ENCODE peak calls at places on chromosomes 1 and 21, in ten cellular contexts. V, W, C, F, I, R, D, Y, Q and P are unnamed samples.

GRCh38 chr1:199102239-199102638 is 463.4 kb downstream of the PTPRC start:
- DNase-seq in R (no peak), F (no peak), V (no peak), C (no peak), Y (no peak), W (no peak), I (no peak), D (no peak), Q (no peak), P (no peak)

GRCh38 chr21:25750085-25750484 is 15.3 kb downstream of the GABPA start:
- DNase-seq in Y (no peak), F (no peak), W (no peak), V (no peak), I (no peak), C (no peak), Q (no peak), D (no peak), R (no peak), P (no peak)

GRCh38 chr1:119544165-119544762 is 37.3 kb downstream of the HSD3B1 start:
- DNase-seq in D (peak; percentile 13), I (peak; percentile 16), F (no peak), Y (peak; percentile 28), W (peak; percentile 11), V (no peak), R (no peak), C (no peak), Q (no peak), P (no peak)

GRCh38 chr1:36924282-36924791 is 110.0 kb downstream of the GRIK3 start:
- DNase-seq in D (peak; percentile 6), V (no peak), C (peak; percentile 3), F (no peak), Q (no peak), R (no peak), Y (peak; percentile 96), I (peak; percentile 46), W (peak; percentile 5), P (peak; percentile 3)

GRCh38 chr1:38608202-38608864 is 251.2 kb downstream of the RRAGC start:
- DNase-seq in D (no peak), I (peak; percentile 47), C (no peak), W (no peak), F (no peak), Y (peak; percentile 93), V (no peak), Q (no peak), R (no peak), P (no peak)

GRCh38 chr1:39293375-39294070 is 89.0 kb downstream of the MACF1 start:
- DNase-seq in D (no peak), C (no peak), R (no peak), I (peak; percentile 6), Y (peak; percentile 67), Q (no peak), W (no peak), V (no peak), F (no peak), P (no peak)

GRCh38 chr21:45869121-45870007 is 112.2 kb upstream of the COL6A1 start:
- DNase-seq in D (no peak), I (peak; percentile 55), R (peak; percentile 46), F (no peak), Q (no peak), C (peak; percentile 25), V (no peak), W (no peak), Y (no peak), P (no peak)

GRCh38 chr1:116895073-116895472 is 14.6 kb upstream of the PTGFRN start:
- DNase-seq in I (no peak), F (no peak), R (no peak), Q (no peak), W (no peak), D (no peak), C (no peak), Y (no peak), V (no peak), P (no peak)

GRCh38 chr1:8047686-8048522 is 21.8 kb upstream of the ERRFI1 start:
- DNase-seq in C (peak; percentile 54), W (peak; percentile 96), R (peak; percentile 90), F (peak; percentile 71), Q (no peak), Y (no peak), I (peak; percentile 92), D (no peak), V (no peak), P (peak; percentile 93)

DNA sequence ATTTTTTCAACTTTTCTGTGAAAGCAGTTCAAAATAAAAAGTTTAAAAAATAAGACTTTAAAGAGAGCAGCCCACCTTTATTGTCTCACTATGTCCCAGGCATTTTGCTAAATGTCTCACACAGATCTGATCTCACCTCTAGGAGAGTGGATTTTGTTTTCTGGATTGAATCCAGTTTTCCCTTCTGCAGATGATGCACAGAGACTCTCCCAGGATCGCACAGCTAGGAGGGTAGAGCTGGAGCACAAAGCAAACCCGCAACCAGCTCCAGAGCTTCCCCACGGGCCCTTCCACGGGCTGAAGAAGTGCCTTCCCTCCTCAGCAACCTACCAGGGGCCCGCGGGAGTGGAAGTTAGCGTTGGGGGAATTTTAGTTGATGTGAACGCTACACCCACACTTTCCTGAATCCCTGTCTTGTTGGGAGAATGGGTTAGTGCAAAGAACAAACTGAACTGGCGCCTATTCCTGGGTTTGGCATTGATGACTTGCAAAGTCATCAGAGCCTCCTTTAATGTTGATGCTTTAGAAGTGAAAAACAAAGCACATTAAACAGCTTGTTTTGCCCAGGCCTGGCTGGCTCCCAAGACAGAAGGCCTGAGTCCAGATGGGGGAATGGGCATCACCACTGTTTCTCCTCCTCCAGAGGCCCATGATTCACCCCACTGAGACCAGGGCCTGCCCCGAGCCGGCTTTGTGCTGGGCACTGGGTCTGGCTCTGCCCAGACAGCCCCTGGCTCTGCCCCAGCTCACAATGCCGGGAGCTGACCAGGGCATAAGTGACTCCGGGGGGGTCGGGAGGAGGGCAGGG is 6.0 kb downstream of the C2CD2 start:
- DNase-seq in Y (no peak), V (no peak), Q (peak; percentile 91), W (no peak), I (peak; percentile 59), D (no peak), C (no peak), R (no peak), F (no peak), P (peak; percentile 22)
- H3K4me3 ChIP-seq in Y (no peak overlapping the region), V (no peak overlapping the region), Q (peak overlapping the region; percentile 54), W (no peak overlapping the region), I (no peak overlapping the region), D (no peak overlapping the region), C (no peak overlapping the region), R (no peak overlapping the region), F (no peak overlapping the region), P (no peak overlapping the region)

GRCh38 chr1:29398431-29398830 is 162.1 kb downstream of the PTPRU start:
- DNase-seq in Q (peak; percentile 22), I (peak; percentile 27), V (no peak), C (no peak), R (no peak), F (no peak), D (no peak), W (peak; percentile 79), Y (no peak), P (no peak)
- H3K4me3 ChIP-seq in Q (no peak overlapping the region), I (no peak overlapping the region), V (no peak overlapping the region), C (no peak overlapping the region), R (no peak overlapping the region), F (no peak overlapping the region), D (no peak overlapping the region), W (no peak overlapping the region), Y (no peak overlapping the region), P (no peak overlapping the region)

GRCh38 chr1:222589462-222590302 is at the start of gene TAF1A:
- DNase-seq in Y (peak; percentile 91), W (peak; percentile 72), Q (peak; percentile 90), V (peak; percentile 84), R (peak; percentile 23), I (peak; percentile 86), F (peak; percentile 7), C (peak; percentile 49), D (peak; percentile 91), P (peak; percentile 28)

GRCh38 chr1:222586842-222587241 is 2.9 kb downstream of the TAF1A start:
- DNase-seq in W (no peak), F (no peak), D (no peak), V (no peak), R (no peak), Y (no peak), C (no peak), Q (no peak), I (no peak), P (no peak)

GRCh38 chr1:222592171-222592570 is 2.4 kb upstream of the TAF1A start:
- DNase-seq in C (no peak), F (peak; percentile 12), I (no peak), W (peak; percentile 37), V (no peak), Q (no peak), R (peak; percentile 11), Y (no peak), D (no peak), P (no peak)

GRCh38 chr1:222583079-222583478 is 6.7 kb downstream of the TAF1A start:
- DNase-seq in F (no peak), W (no peak), Q (no peak), C (no peak), V (no peak), I (no peak), R (no peak), D (no peak), Y (no peak), P (no peak)

DNA sequence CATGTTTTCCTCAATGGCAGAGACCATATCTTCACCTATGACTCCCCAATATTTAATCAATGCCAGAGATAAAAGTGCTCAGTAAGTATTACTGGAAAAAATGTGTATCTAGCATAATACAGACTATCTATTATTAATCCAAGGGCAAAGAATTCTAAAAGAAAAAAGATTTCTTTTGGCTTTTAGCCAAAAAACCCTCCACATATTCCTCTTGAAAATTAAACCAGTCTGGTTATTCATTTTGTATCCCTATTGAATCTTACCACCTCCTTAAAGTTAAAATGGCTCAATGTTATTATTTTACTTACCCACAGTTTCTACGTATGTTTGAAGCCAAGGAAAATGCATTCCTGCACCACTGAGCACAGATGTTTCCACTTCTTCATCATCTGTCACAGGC is 1.6 kb downstream of the TAF1A start:
- DNase-seq in R (no peak), C (no peak), Q (no peak), Y (no peak), D (no peak), V (no peak), I (no peak), W (no peak), F (no peak), P (no peak)
- H3K4me3 ChIP-seq in R (no peak overlapping the region), C (peak overlapping the region; percentile 68), Q (no peak overlapping the region), Y (no peak overlapping the region), D (no peak overlapping the region), V (no peak overlapping the region), I (no peak overlapping the region), W (no peak overlapping the region), F (no peak overlapping the region), P (no peak overlapping the region)

DNA sequence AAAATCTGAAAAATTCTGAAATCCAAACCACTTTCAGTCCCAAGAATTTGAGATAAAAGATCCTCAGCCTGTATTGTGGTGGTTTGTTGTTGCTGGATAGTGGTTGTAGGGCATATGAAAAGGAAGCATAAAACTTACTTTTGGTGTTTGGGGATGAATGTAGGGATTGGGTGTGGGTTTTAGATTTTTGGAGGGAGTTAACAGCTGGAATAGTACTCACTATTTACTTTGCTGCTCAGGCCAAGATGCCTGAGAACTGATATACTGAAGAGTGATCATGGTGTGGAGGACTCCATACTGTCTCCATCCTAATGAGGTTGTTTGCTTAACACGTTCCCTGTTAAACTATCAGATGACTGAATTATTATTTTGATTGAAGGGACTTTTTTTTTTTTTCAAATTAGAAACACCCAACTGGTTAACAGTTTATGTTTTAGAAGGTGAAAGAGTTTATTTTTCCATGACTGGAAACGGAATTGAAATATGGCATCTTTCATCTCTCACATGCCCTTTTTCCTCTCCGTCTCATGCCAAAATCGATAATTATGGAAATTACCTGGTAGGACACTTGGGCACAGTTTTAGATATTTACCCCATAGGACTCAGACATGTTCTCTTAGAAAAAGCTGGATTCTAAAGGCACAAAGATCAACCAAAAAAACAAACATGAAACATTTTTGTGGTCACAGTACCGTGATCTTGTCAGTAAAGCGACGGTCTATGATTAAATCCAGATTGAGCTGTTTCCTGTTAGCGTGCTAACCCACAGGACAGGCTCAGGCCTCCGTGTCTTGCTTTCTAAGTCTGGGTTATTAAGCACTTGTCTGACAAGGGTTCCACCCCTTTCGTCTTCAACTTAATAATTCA is 37.3 kb downstream of the RGL1 start:
- DNase-seq in F (peak; percentile 89), Q (no peak), D (peak; percentile 10), Y (no peak), I (peak; percentile 95), W (peak; percentile 62), C (peak; percentile 98), V (no peak), R (peak; percentile 95), P (peak; percentile 92)
- H3K4me3 ChIP-seq in F (no peak overlapping the region), Q (peak overlapping the region; percentile 27), D (no peak overlapping the region), Y (no peak overlapping the region), I (no peak overlapping the region), W (no peak overlapping the region), C (no peak overlapping the region), V (no peak overlapping the region), R (no peak overlapping the region), P (no peak overlapping the region)